ENCODE peak calls at places on chromosomes 7 and 10, in four cellular contexts. One of them, this sample, is unnamed.

GRCh38 chr7:156039194-156039593 is 226.9 kb upstream of the SHH start:
- DNase-seq in heart left ventricle: no peak
- DNase-seq in H1: no peak
- DNase-seq in erythroblast: no peak
- DNase-seq in this sample: no peak

GRCh38 chr10:127908106-127908957 is 1.4 kb downstream of the PTPRE start:
- DNase-seq in erythroblast: no peak
- DNase-seq in H1: no peak
- DNase-seq in heart left ventricle: peak
- DNase-seq in this sample: no peak

GRCh38 chr7:105101864-105102263 is 87.9 kb downstream of the KMT2E start:
- DNase-seq in H1: no peak
- DNase-seq in heart left ventricle: no peak
- DNase-seq in erythroblast: no peak
- DNase-seq in this sample: no peak

GRCh38 chr7:6284461-6285360 is 12.3 kb upstream of the CYTH3 start:
- DNase-seq in erythroblast: no peak
- DNase-seq in heart left ventricle: no peak
- DNase-seq in H1: no peak
- DNase-seq in this sample: no peak

GRCh38 chr10:130137077-130137448 is 872 bp downstream of the GLRX3 start:
- DNase-seq in erythroblast: peak
- DNase-seq in H1: no peak
- DNase-seq in heart left ventricle: no peak
- DNase-seq in this sample: peak

GRCh38 chr10:2610946-2611345 is 456.4 kb upstream of the PFKP start:
- DNase-seq in heart left ventricle: no peak
- DNase-seq in erythroblast: no peak
- DNase-seq in H1: no peak
- DNase-seq in this sample: no peak

GRCh38 chr7:158973440-158973839 is 117.1 kb downstream of the DYNC2I1 start:
- DNase-seq in erythroblast: peak
- DNase-seq in H1: peak
- DNase-seq in heart left ventricle: no peak
- DNase-seq in this sample: no peak

GRCh38 chr10:78520737-78521430 is 487.2 kb downstream of the RPS24 start:
- DNase-seq in heart left ventricle: no peak
- DNase-seq in H1: no peak
- DNase-seq in erythroblast: peak
- DNase-seq in this sample: peak

GRCh38 chr10:43305881-43306280 is 39.0 kb upstream of the RASGEF1A start:
- DNase-seq in erythroblast: no peak
- DNase-seq in H1: no peak
- DNase-seq in heart left ventricle: no peak
- DNase-seq in this sample: peak

GRCh38 chr7:155477469-155477868 is 19.5 kb downstream of the EN2 start:
- DNase-seq in H1: no peak
- DNase-seq in erythroblast: no peak
- DNase-seq in heart left ventricle: no peak
- DNase-seq in this sample: no peak

GRCh38 chr7:16904086-16904485 is 22.3 kb upstream of the AGR3 start:
- DNase-seq in erythroblast: no peak
- DNase-seq in heart left ventricle: no peak
- DNase-seq in H1: no peak
- DNase-seq in this sample: no peak

GRCh38 chr10:95324436-95325268 is 33.8 kb upstream of the PDLIM1 start:
- DNase-seq in heart left ventricle: no peak
- DNase-seq in erythroblast: no peak
- DNase-seq in H1: no peak
- DNase-seq in this sample: no peak

GRCh38 chr7:47180268-47180826 is 401.6 kb downstream of the TNS3 start:
- DNase-seq in heart left ventricle: peak
- DNase-seq in H1: peak
- DNase-seq in erythroblast: peak
- DNase-seq in this sample: peak

GRCh38 chr7:85614684-85615083 is 427.8 kb upstream of the SEMA3D start:
- DNase-seq in heart left ventricle: no peak
- DNase-seq in H1: no peak
- DNase-seq in erythroblast: no peak
- DNase-seq in this sample: peak

GRCh38 chr7:130852867-130853266 is 118.9 kb upstream of the KLF14 start:
- DNase-seq in H1: no peak
- DNase-seq in erythroblast: no peak
- DNase-seq in heart left ventricle: no peak
- DNase-seq in this sample: no peak

GRCh38 chr10:63491558-63492316 is 26.0 kb upstream of the JMJD1C start:
- DNase-seq in H1: no peak
- DNase-seq in heart left ventricle: no peak
- DNase-seq in erythroblast: peak
- DNase-seq in this sample: peak

GRCh38 chr7:33091111-33091531 is 18.1 kb downstream of the RP9 start:
- DNase-seq in heart left ventricle: no peak
- DNase-seq in H1: no peak
- DNase-seq in erythroblast: no peak
- DNase-seq in this sample: no peak

GRCh38 chr10:88318803-88319202 is 264.3 kb downstream of the RNLS start:
- DNase-seq in H1: no peak
- DNase-seq in heart left ventricle: no peak
- DNase-seq in erythroblast: peak
- DNase-seq in this sample: peak

GRCh38 chr10:68594405-68594804 is 34.3 kb downstream of the TET1 start:
- DNase-seq in erythroblast: no peak
- DNase-seq in H1: no peak
- DNase-seq in heart left ventricle: peak
- DNase-seq in this sample: peak

GRCh38 chr7:36037121-36037662 is 115.9 kb upstream of the EEPD1 start:
- DNase-seq in erythroblast: peak
- DNase-seq in H1: no peak
- DNase-seq in heart left ventricle: peak
- DNase-seq in this sample: peak

GRCh38 chr10:29586509-29586908 is 48.3 kb downstream of the SVIL start:
- DNase-seq in H1: no peak
- DNase-seq in erythroblast: no peak
- DNase-seq in heart left ventricle: no peak
- DNase-seq in this sample: no peak

GRCh38 chr10:75070478-75071163 is 40.8 kb upstream of the SAMD8 start:
- DNase-seq in erythroblast: no peak
- DNase-seq in H1: no peak
- DNase-seq in heart left ventricle: peak
- DNase-seq in this sample: no peak

GRCh38 chr7:15168489-15168888 is 265.9 kb upstream of the DGKB start:
- DNase-seq in erythroblast: no peak
- DNase-seq in heart left ventricle: no peak
- DNase-seq in H1: no peak
- DNase-seq in this sample: no peak

DNA sequence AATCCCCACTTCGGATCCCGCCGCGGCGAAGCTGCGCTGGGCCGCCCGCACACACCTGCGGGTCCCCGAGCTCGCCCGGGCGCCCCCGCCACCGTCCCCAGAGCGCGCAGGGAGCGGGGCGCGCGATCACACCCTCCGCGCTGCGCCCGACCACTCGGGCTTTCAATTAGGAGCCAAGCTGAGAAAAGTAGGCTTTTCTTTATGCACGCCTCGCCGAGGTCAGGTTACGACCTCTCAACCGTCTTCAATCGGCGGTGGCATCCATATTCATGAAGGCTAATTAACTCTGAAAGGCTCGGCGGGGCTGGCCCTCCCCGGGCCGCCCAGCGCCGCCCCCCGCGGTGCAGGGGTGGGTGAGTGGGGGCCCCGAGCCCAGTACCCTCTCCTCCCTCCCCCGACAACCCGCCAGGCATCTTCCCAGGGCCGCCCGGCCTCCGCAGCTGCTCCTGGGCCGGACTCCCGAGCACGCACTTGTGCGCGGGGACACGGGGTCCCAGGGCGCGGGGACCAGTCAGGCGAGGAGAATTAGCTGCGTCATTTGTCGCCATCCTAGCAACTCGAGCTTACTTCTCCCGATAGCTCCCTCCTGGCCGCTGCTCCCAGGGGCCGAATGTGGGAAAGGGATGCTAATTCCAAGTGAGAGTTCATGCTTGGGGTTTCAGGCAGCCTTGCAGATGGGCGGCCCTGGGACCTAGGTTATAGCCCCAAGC is 155.5 kb upstream of the LYZL2 start:
- DNase-seq in erythroblast: peak
- DNase-seq in heart left ventricle: peak
- DNase-seq in H1: peak
- DNase-seq in this sample: peak
- TF ChIP-seq POLR2A in erythroblast: no peak
- TF ChIP-seq POLR2A in heart left ventricle: no peak
- TF ChIP-seq POLR2A in H1: no peak
- TF ChIP-seq POLR2A in this sample: no peak

GRCh38 chr10:70811881-70812280 is 3.9 kb upstream of the SGPL1 start:
- DNase-seq in erythroblast: no peak
- DNase-seq in H1: no peak
- DNase-seq in heart left ventricle: no peak
- DNase-seq in this sample: no peak

GRCh38 chr10:70812814-70813213 is 2.9 kb upstream of the SGPL1 start:
- DNase-seq in erythroblast: no peak
- DNase-seq in heart left ventricle: no peak
- DNase-seq in H1: no peak
- DNase-seq in this sample: no peak

GRCh38 chr10:70815504-70816219 is at the start of gene SGPL1:
- DNase-seq in erythroblast: peak
- DNase-seq in heart left ventricle: peak
- DNase-seq in H1: peak
- DNase-seq in this sample: peak

GRCh38 chr10:70814126-70814525 is 1.6 kb upstream of the SGPL1 start:
- DNase-seq in H1: no peak
- DNase-seq in erythroblast: no peak
- DNase-seq in heart left ventricle: no peak
- DNase-seq in this sample: no peak

DNA sequence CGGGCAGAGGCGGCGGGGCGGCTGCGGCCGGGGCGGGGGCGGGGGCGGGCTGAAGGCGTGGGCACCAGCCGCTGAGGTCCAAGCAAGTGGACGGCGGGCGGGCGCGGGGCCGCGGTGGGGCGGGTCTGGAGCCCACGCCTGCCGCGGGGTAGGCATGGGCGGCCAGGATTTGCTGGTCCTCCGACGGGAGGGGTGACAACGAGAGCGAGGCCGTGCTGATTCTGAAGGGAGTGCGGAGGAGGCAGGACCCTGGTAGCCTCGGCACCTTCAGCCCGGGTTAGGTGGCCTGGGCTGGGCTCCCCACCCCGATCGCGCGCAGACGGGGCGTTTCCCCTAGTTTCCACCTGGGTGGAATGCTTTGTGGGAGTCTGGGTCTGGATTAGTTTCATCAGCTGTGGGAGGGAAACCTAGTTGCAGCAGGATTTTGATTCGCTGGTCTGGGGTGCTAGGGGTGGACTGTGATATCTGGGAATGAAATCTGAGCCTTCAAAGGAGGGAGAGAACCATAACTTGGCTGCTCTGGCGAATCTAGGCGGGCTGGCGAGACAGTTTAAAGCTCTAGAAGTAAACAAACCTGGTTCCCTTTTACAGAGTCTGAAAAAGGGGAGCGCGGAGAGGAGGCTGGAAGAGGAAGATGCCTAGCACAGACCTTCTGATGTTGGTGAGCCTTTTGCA is 609 bp downstream of the SGPL1 start:
- DNase-seq in erythroblast: peak
- DNase-seq in H1: peak
- DNase-seq in heart left ventricle: peak
- DNase-seq in this sample: peak
- TF ChIP-seq POLR2A in erythroblast: no peak
- TF ChIP-seq POLR2A in H1: no peak
- TF ChIP-seq POLR2A in heart left ventricle: no peak
- TF ChIP-seq POLR2A in this sample: no peak

DNA sequence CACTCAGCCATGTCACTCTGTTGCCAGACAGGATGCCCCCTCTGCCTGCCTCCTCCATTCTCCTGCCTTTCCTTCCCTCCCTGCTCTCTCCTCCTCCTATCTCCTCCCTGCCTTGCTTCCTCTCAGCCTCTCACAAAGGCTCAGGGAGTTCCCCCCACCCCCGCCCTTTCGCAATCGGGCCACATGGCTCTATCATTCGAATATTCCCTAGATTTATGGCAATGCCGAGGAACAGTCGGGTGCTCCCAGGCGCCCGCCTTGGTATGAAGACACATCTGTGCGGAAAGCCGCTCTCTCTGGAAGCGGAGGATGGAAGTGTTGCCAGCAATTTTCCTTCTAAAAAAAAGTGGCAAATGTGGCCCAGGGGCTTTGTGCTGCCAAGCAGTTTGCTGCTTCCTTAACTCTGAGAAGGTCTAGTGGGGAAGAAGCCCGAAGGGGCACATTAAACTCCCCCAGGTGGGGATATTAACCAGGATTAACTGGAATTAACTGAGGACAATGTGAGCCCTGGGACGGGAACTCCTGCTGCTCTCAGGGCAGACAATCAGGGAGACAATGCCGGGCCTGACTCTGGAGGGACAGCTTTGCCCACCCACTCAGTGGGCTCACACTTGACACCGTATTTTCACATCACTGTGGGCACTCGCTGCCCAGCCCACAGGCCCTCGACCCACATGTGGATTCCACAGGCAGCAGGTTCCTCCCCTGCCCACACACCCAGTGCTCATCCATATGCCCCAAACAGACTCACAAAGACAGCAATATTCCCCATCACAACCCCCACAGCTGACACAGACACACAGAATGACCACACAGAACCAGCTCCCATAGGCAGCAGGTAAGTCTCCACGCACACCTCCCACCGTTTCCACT is 88.4 kb upstream of the SMNDC1 start:
- DNase-seq in heart left ventricle: no peak
- DNase-seq in erythroblast: no peak
- DNase-seq in H1: no peak
- DNase-seq in this sample: peak
- TF ChIP-seq POLR2A in heart left ventricle: no peak
- TF ChIP-seq POLR2A in erythroblast: no peak
- TF ChIP-seq POLR2A in H1: no peak
- TF ChIP-seq POLR2A in this sample: no peak

DNA sequence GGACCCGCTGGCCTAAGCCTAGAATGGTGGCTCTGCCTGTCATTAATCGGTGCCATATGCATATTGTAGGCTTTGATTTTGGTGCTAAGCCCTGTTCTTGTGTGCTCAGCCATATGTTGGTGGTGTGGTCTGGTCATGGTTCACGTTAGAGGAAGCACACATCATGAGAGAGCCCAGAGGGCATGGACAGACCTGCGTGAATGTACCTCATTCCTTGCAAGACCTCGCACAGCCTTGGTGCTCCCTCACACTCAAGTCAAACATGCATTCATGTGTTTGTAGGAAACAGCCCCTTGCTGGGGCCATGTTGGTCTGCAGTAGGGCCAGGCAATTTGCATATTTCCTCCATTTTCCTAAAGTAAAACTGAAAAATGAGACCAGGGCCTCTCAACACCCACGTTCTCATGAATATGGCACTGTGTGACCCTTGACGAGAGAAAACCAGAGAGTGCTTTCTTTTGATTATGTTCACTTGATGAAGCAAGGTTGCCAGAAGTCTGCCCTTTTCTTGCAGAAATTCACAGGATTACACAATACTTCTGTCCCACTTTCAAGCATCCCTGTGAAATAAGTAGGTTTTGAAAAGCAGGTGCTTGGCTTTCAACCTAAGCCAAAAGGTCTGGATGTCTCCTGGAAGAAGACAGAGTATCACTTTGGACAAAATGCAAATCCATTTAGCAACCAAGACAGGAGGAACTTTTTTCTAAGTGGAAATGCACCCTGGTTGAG is 268.8 kb downstream of the CELF2 start:
- DNase-seq in erythroblast: no peak
- DNase-seq in H1: no peak
- DNase-seq in heart left ventricle: no peak
- DNase-seq in this sample: no peak
- TF ChIP-seq POLR2A in erythroblast: no peak
- TF ChIP-seq POLR2A in H1: no peak
- TF ChIP-seq POLR2A in heart left ventricle: no peak
- TF ChIP-seq POLR2A in this sample: no peak